ENCODE peak calls at places on chromosomes 16 and 17, in seven cellular contexts. K is stomach, R is transverse colon, G is sigmoid colon, S is upper lobe of left lung, E is esophagus muscularis mucosa, T is K562. X is an unnamed sample.

GRCh38 chr16:55647343-55647742 is 8.4 kb upstream of the SLC6A2 start:
- DNase-seq in G (no peak), R (no peak), S (no peak), E (no peak), K (no peak), T (no peak), X (no peak)

GRCh38 chr17:44543213-44543904 is 13.9 kb upstream of the FZD2 start:
- DNase-seq in E (no peak), G (no peak), S (no peak), R (no peak), T (no peak), K (no peak), X (no peak)

GRCh38 chr17:48055531-48056245 is 7.5 kb downstream of the NFE2L1 start:
- DNase-seq in G (no peak), S (no peak), K (no peak), T (no peak), R (no peak), E (no peak), X (no peak)

GRCh38 chr16:19598805-19599204 is 43.3 kb downstream of the VPS35L start:
- DNase-seq in E (no peak), K (no peak), T (no peak), R (no peak), S (no peak), G (no peak), X (no peak)

GRCh38 chr16:49437344-49437743 is 63.7 kb downstream of the C16orf78 start:
- DNase-seq in S (no peak), T (no peak), E (no peak), K (no peak), G (peak; percentile 27), R (no peak), X (no peak)

GRCh38 chr16:65624246-65624645 is 502.4 kb upstream of the CDH11 start:
- DNase-seq in K (no peak), G (no peak), T (no peak), R (no peak), S (no peak), E (no peak), X (no peak)

GRCh38 chr16:30561212-30561816 is 3.1 kb upstream of the ZNF764 start:
- DNase-seq in T (no peak), S (peak; percentile 35), G (no peak), E (no peak), R (peak; percentile 44), K (peak; percentile 39), X (no peak)

GRCh38 chr17:29614345-29615047 is 8.2 kb downstream of the CORO6 start:
- DNase-seq in R (no peak), T (no peak), K (no peak), G (no peak), E (no peak), S (no peak), X (no peak)

GRCh38 chr17:1374426-1375177 is 25.4 kb downstream of the YWHAE start:
- DNase-seq in S (no peak), G (no peak), E (no peak), T (no peak), R (no peak), K (no peak), X (no peak)

GRCh38 chr17:66494023-66494803 is 191.8 kb downstream of the PRKCA start:
- DNase-seq in E (no peak), T (peak; percentile 31), K (no peak), R (no peak), G (no peak), S (no peak), X (no peak)

GRCh38 chr16:69820926-69821541 is 58.9 kb downstream of the WWP2 start:
- DNase-seq in T (no peak), E (no peak), R (no peak), S (peak; percentile 69), G (no peak), K (peak; percentile 51), X (no peak)

GRCh38 chr17:63740464-63741181 is 976 bp downstream of the STRADA start:
- DNase-seq in E (no peak), R (no peak), G (no peak), T (no peak), S (no peak), K (no peak), X (no peak)

GRCh38 chr16:14658063-14658462 is 25.3 kb downstream of the BFAR start:
- DNase-seq in G (no peak), S (peak; percentile 31), T (no peak), E (no peak), K (no peak), R (peak; percentile 21), X (no peak)

GRCh38 chr16:1972490-1972877 is 631 bp downstream of the TBL3 start:
- DNase-seq in R (peak; percentile 16), G (no peak), K (no peak), T (no peak), E (no peak), S (no peak), X (no peak)

GRCh38 chr17:77622627-77623026 is 335.9 kb upstream of the TNRC6C start:
- DNase-seq in S (no peak), G (no peak), T (no peak), R (no peak), K (no peak), E (no peak), X (no peak)

GRCh38 chr17:6495450-6496115 is 51.3 kb downstream of the PIMREG start:
- DNase-seq in S (peak; percentile 10), T (no peak), E (no peak), G (peak; percentile 27), K (no peak), R (no peak), X (no peak)

DNA sequence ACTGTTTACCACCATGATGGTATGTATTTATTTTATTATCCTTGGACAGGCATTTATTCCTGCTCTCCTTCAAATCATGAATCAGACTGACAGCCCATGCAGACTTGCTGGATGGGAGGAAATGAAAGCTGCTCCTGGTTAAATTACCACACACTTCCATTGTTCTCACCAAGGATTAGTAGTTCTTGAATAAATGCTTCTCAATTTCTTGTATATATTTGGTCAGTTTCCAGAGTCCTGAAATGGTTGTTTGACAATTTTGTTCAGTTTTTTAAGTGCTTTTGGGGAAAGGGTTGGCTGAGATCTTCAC is 99.7 kb downstream of the CA4 start:
- DNase-seq in T (no peak), E (no peak), S (no peak), K (no peak), R (no peak), G (no peak), X (no peak)
- H3K36me3 ChIP-seq in T (peaks cover 62% of the 10 kb centered on the region), E (peaks cover 4% of the 10 kb centered on the region), S (peaks cover 27% of the 10 kb centered on the region), K (peaks cover 30% of the 10 kb centered on the region), R (no peaks in the 10 kb centered on the region), G (peaks cover 31% of the 10 kb centered on the region), X (no peaks in the 10 kb centered on the region)

DNA sequence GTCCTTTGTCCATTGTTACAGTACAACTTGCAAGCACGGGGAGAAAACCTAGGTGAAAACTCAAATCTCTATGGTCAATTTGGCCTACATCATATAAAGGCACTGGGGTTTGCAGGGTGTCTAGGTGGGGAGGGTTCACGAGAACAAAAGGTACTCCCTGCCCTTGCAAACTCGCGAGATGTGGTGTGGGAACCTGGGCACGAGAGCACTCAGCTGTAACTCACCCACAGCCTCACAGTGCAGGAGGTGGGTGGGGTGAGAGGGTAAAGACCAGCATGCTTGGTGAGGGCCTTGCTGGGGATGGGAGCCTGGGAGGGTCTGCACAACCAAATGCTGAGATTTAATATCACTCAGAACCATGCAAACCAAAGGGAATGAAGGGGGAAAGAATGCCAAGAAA is 18.4 kb upstream of the ZNF594 start:
- DNase-seq in K (no peak), S (no peak), T (no peak), E (no peak), G (no peak), R (no peak), X (no peak)
- TF ChIP-seq POLR2AphosphoS5 in K (no peak), S (no peak), T (no peak), E (no peak), G (no peak), R (no peak), X (no peak)

DNA sequence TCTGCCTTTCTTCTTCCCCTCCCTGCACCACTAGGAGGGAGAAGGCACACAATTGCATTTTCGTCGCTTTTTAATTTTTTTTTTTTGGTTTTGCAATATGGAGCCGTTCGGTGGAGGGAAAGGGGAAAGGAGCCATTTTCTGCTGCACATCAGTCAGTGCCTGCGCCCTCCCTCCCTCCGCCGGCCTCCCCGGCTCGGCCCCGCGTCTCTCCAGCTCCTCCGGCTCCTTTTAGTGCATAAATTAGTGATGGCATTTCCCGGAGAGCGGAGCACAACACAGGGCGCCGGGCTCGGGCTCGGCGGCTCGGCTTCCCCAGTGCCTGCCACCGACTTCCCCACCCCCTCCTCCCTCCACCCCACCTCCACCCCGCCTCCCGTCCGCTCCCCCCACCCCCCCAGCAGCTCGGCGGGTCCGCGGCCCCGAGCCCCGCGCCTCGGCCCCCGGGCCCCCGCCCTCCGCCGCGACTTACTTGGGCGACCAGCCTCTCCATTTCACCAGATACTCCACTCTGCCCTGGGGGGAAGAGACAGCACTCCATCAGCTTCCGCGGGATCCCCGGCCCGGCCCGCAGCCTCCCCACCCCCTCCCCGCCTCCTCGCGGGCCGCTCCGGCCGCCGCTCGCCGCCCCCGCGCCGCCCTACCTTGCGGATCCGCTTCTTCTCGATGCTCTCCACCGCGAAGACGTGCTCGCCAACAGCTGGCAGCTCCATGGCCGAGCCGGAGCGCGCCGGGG is 532 bp downstream of the CBX4 start:
- DNase-seq in K (peak; percentile 55), G (no peak), R (peak; percentile 63), E (no peak), T (peak; percentile 71), S (peak; percentile 51), X (no peak)
- TF ChIP-seq POLR2A in K (no peak), G (no peak), R (peak; percentile 35), E (no peak), T (no peak), S (no peak), X (no peak)

DNA sequence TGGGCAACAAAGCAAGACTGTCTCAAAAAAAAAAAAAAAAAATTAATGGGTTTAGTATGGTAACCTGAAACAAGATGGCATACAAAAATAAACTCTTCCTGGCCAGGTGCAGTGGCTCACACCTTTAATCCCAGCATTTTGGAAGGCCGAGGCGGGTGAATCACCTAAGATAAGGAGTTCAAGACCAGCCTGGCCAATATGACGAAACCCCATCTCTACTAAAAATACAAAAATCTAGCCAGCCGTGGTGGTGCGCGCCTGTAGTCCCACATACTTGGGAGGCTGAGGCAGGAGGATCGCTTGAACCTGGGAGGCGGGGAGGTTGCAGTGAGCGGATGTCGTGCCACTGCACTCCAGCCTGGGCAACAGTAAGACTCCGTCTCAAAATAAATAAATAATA is 55.7 kb downstream of the PAFAH1B1 start:
- DNase-seq in G (no peak), T (no peak), E (no peak), S (no peak), R (no peak), K (no peak), X (no peak)
- H3K36me3 ChIP-seq in G (no peaks in the 10 kb centered on the region), T (peaks cover 9% of the 10 kb centered on the region), E (no peaks in the 10 kb centered on the region), S (peaks cover 12% of the 10 kb centered on the region), R (no peaks in the 10 kb centered on the region), K (peaks cover 49% of the 10 kb centered on the region), X (no peaks in the 10 kb centered on the region)